ENCODE peak calls at places on chromosomes 12 and 14, in six cellular contexts. G is progenitor cell of endocrine pancreas, V is A549, W is MCF 10A, O is neural crest cell, N is kidney epithelial cell. E is an unnamed sample.

GRCh38 chr12:118307069-118307954 is 65.4 kb downstream of the TAOK3 start:
- DNase-seq in G (no peak), V (peak; percentile 19), W (peak; percentile 90), O (no peak), N (peak; percentile 79), E (peak; percentile 83)

GRCh38 chr12:56658921-56659320 is 13.1 kb upstream of the ATP5F1B start:
- DNase-seq in G (no peak), V (no peak), W (no peak), O (no peak), N (no peak), E (no peak)

GRCh38 chr12:67091678-67092077 is 177.5 kb upstream of the CAND1 start:
- DNase-seq in G (no peak), V (no peak), W (peak; percentile 55), O (no peak), N (no peak), E (no peak)

GRCh38 chr12:65609359-65609771 is 214.9 kb upstream of the HMGA2 start:
- DNase-seq in G (no peak), V (peak; percentile 31), W (peak; percentile 82), O (no peak), N (peak; percentile 70), E (peak; percentile 94)

GRCh38 chr12:90695415-90695814 is 259.6 kb downstream of the CCER1 start:
- DNase-seq in G (no peak), V (no peak), W (no peak), O (no peak), N (no peak), E (no peak)

GRCh38 chr14:64634558-64634957 is 69.7 kb upstream of the PLEKHG3 start:
- DNase-seq in G (no peak), V (no peak), W (no peak), O (no peak), N (no peak), E (no peak)

GRCh38 chr12:60324746-60325145 is 728.9 kb downstream of the SLC16A7 start:
- DNase-seq in G (no peak), V (no peak), W (no peak), O (no peak), N (no peak), E (no peak)

GRCh38 chr12:18849080-18849479 is 111.2 kb downstream of the CAPZA3 start:
- DNase-seq in G (no peak), V (peak; percentile 22), W (peak; percentile 35), O (no peak), N (peak; percentile 26), E (no peak)

GRCh38 chr14:104280902-104281767 is 142.7 kb downstream of the KIF26A start:
- DNase-seq in G (peak; percentile 9), V (no peak), W (no peak), O (no peak), N (no peak), E (no peak)

GRCh38 chr12:11707535-11707934 is 58.1 kb downstream of the ETV6 start:
- DNase-seq in G (no peak), V (no peak), W (peak; percentile 23), O (no peak), N (no peak), E (no peak)

GRCh38 chr12:23055004-23055403 is 430.0 kb downstream of the ETNK1 start:
- DNase-seq in G (peak; percentile 55), V (peak; percentile 28), W (peak; percentile 69), O (peak; percentile 6), N (no peak), E (no peak)
- TF ChIP-seq CTCF in G (peak; percentile 90), V (peak; percentile 21), W (peak; percentile 48), O (peak; percentile 79), N (peak; percentile 57), E (peak; percentile 27)

DNA sequence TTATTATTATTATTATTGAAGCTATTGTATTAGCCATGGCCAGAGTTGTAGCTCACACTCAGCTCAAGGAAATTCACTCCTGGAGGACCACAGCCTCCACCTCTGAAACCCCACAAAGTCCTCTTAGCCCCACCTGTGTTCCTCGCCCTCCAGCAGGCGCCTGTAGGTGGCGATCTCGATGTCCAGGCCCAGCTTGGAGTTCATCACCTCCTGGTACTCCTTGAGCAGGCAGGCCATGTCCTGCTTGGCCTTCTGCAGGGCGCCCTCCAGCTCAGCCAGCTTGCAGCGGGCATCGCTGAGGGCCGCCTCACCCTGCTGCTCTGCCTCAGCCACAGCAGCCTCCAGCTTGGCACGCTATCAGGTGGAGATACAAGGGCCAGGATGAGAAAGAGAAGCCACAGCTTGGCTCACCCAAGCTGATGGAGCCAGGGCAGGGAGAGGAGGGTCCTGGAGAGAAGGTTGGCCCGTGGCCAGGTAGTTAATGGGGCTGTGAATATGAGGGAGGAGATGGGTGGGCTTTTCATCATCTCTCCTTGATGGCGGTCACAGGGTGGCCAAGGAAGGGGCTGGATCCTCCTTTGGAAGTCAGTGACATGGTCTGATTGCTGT is 5.1 kb downstream of the KRT85 start:
- DNase-seq in G (no peak), V (peak; percentile 40), W (peak; percentile 19), O (no peak), N (no peak), E (no peak)
- TF ChIP-seq CTCF in G (peak; percentile 42), V (peak; percentile 19), W (peak; percentile 18), O (peak; percentile 29), N (peak; percentile 16), E (no peak)

DNA sequence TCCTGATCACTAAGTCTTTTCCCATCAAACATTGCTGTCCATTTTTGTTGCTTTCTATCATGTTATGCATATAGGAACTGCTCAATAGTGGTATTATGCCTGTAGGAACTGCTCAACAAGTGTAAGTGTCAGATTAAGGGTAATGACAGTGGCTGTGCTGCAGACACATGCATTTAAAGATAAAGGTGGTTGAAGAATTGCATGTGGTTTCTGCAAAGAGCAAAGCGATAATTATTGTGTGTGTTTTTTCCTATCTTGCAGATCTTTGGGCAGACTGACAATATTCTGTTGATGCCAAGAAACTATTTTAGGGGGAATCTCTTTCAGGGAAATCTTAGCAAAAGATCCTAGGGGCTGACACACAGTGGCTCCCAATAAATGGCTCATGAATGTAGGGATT is 11.8 kb downstream of the ANO6 start:
- DNase-seq in G (no peak), V (no peak), W (no peak), O (no peak), N (no peak), E (no peak)
- TF ChIP-seq CTCF in G (no peak), V (no peak), W (no peak), O (no peak), N (no peak), E (no peak)

DNA sequence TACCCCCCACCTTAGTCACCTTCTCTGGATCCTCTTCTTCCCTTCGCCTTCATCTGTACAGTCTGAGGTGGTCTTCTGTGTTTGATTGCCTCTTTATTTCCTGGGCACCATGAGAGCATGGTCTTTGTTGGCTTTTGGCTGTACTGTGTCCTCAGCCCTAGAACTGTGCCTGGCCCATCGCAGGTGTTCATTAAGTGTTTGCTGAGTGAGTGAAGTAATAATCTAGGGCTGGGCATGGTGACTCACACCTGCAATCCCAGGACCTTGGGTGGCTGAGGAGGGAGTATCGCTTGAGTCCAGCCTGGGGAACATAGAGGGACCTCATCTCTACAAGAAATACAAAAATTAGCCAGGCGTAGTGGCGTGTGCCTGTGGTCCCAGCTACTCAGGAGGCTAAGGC is 13.9 kb downstream of the ALDH2 start:
- DNase-seq in G (no peak), V (no peak), W (peak; percentile 76), O (no peak), N (no peak), E (no peak)
- TF ChIP-seq CTCF in G (no peak), V (no peak), W (no peak), O (no peak), N (no peak), E (no peak)